ENCODE peak calls at places on chromosomes 4 and X, in five cellular contexts. C is Peyer's patch, L is endodermal cell, Q is dorsolateral prefrontal cortex, O is mammary epithelial cell. T is an unnamed sample.

GRCh38 chrX:52923781-52924241 is 26.7 kb downstream of the FAM156B start:
- DNase-seq in C (peak; percentile 63), L (peak; percentile 33), Q (no peak), O (peak; percentile 61), T (no peak)

GRCh38 chr4:3270141-3270611 is 21.2 kb downstream of the MSANTD1 start:
- DNase-seq in C (peak; percentile 39), L (no peak), Q (no peak), O (no peak), T (no peak)

GRCh38 chr4:25029479-25030282 is 1.1 kb downstream of the LGI2 start:
- DNase-seq in C (no peak), L (peak; percentile 60), Q (no peak), O (no peak), T (no peak)

GRCh38 chr4:48042979-48043461 is 26.4 kb downstream of the NIPAL1 start:
- DNase-seq in C (no peak), L (no peak), Q (no peak), O (peak; percentile 6), T (no peak)

GRCh38 chr4:75180790-75181776 is 248.2 kb downstream of the PARM1 start:
- DNase-seq in C (peak; percentile 59), L (peak; percentile 65), Q (no peak), O (no peak), T (no peak)

GRCh38 chrX:46704767-46705386 is 54.0 kb downstream of the SLC9A7 start:
- DNase-seq in C (no peak), L (no peak), Q (no peak), O (peak; percentile 66), T (no peak)

GRCh38 chr4:141921293-141921692 is 284.9 kb downstream of the IL15 start:
- DNase-seq in C (no peak), L (no peak), Q (no peak), O (no peak), T (no peak)

GRCh38 chrX:68299923-68300322 is 133.4 kb downstream of the OPHN1 start:
- DNase-seq in C (no peak), L (no peak), Q (no peak), O (no peak), T (no peak)

GRCh38 chrX:40085086-40085551 is 12.6 kb downstream of the BCOR start:
- DNase-seq in C (no peak), L (peak; percentile 59), Q (no peak), O (no peak), T (no peak)

GRCh38 chr4:53693408-53693807 is 102.1 kb upstream of the LNX1 start:
- DNase-seq in C (no peak), L (no peak), Q (no peak), O (no peak), T (no peak)

GRCh38 chr4:107931775-107932321 is 499 bp downstream of the CYP2U1 start:
- DNase-seq in C (peak; percentile 79), L (no peak), Q (peak; percentile 52), O (no peak), T (peak; percentile 25)

GRCh38 chr4:139919513-139919912 is 234.5 kb downstream of the MAML3 start:
- DNase-seq in C (no peak), L (no peak), Q (no peak), O (no peak), T (no peak)

GRCh38 chr4:158020175-158020574 is 152.7 kb downstream of the GASK1B start:
- DNase-seq in C (peak; percentile 57), L (no peak), Q (no peak), O (peak; percentile 82), T (no peak)

GRCh38 chrX:44203791-44204190 is 139.7 kb downstream of the EFHC2 start:
- DNase-seq in C (no peak), L (no peak), Q (no peak), O (peak; percentile 3), T (no peak)

GRCh38 chrX:18931972-18932371 is 51.9 kb downstream of the PHKA2 start:
- DNase-seq in C (no peak), L (peak; percentile 51), Q (no peak), O (no peak), T (no peak)

GRCh38 chrX:150486011-150486410 is 82.4 kb upstream of the MTM1 start:
- DNase-seq in C (peak; percentile 72), L (peak; percentile 79), Q (peak; percentile 68), O (peak; percentile 30), T (peak; percentile 24)

GRCh38 chr4:18686338-18687039 is 664.9 kb upstream of the LCORL start:
- DNase-seq in C (no peak), L (no peak), Q (no peak), O (no peak), T (no peak)

GRCh38 chr4:77669911-77670590 is 64.4 kb downstream of the CXCL13 start:
- DNase-seq in C (no peak), L (no peak), Q (no peak), O (no peak), T (no peak)

GRCh38 chr4:9765091-9765490 is 16.3 kb upstream of the DRD5 start:
- DNase-seq in C (no peak), L (peak; percentile 85), Q (no peak), O (no peak), T (no peak)

GRCh38 chr4:185587444-185588161 is 52.3 kb upstream of the PDLIM3 start:
- DNase-seq in C (peak; percentile 81), L (peak; percentile 89), Q (no peak), O (no peak), T (peak; percentile 65)

GRCh38 chrX:137025930-137026329 is 7.9 kb downstream of the GPR101 start:
- DNase-seq in C (no peak), L (no peak), Q (no peak), O (no peak), T (no peak)

GRCh38 chr4:17884063-17884462 is 73.3 kb downstream of the NCAPG start:
- DNase-seq in C (no peak), L (no peak), Q (no peak), O (no peak), T (no peak)

DNA sequence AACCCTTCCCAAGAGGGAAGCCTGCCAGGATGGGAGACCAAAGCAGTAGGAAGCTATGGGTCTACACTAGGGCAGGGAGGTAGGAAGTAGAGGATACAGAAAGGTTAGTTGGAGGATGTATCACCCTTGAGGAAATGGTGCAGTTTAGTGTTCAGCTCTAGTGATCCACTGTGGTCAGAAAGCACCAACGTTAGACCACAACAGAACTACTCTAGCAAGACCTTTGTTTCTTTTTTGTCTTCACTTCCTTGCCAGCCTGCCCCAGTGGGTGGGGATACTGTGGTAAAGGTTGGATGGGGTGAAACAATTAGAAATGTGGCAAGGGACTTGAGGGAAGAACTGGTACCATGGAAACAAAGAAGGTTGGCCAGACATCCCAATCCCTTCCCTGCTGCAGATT is 83.3 kb downstream of the DDIT4L start:
- DNase-seq in C (peak; percentile 47), L (no peak), Q (no peak), O (no peak), T (no peak)
- TF ChIP-seq CTCF in C (no peak), L (no peak), Q (no peak), O (no peak), T (no peak)

DNA sequence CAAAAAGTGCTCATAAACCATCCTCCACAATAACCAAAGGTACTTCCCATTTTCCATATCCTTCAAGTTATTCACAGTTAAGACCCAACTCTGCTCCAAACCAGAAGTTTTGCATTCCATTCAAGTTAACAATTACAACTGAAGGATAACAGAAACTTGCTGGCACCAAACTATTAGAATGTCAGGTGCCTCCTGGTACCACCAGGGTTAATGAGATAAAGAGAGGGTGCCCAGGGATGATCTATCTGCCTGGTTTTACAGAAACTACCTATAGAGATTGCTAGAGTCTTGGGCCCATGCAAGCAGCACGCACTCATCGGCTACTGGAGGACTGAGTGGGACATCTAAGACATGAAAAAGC is 114.6 kb downstream of the RBM47 start:
- DNase-seq in C (no peak), L (no peak), Q (no peak), O (peak; percentile 70), T (no peak)
- H3K4me3 ChIP-seq in C (no peak overlapping the region), L (no peak overlapping the region), Q (no peak overlapping the region), O (no peak overlapping the region), T (no peak overlapping the region)

DNA sequence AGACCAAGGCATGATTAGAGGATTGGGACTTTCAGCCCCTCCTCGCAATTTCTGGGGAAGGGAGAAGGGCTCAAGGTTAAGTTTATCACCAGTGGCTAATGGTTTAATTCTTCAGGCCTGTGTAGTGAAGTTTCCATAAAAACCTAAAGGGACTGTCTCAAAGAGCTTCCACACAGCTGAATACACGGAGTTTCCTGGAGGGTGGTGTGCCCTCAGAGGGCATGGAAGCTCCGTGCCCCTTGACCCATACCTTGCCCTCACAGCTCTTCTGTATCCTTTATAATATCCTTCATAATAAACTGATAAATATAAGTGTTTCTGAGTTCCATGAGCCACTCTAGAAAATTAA is 66.6 kb upstream of the DDX60 start:
- DNase-seq in C (no peak), L (no peak), Q (no peak), O (no peak), T (no peak)
- H3K27ac ChIP-seq in C (peak overlapping the region; percentile 77), L (no peak overlapping the region), Q (no peak overlapping the region), O (no peak overlapping the region), T (no peak overlapping the region)

GRCh38 chr4:64174247-64174882 is 234.9 kb downstream of the TECRL start:
- DNase-seq in C (no peak), L (peak; percentile 51), Q (no peak), O (no peak), T (no peak)
- TF ChIP-seq CTCF in C (no peak), L (peak; percentile 50), Q (no peak), O (no peak), T (no peak)

GRCh38 chrX:38327775-38328081 is 419 bp upstream of the RPGR start:
- DNase-seq in C (no peak), L (no peak), Q (no peak), O (no peak), T (no peak)
- H3K4me3 ChIP-seq in C (peak overlapping the region; percentile 60), L (no peak overlapping the region), Q (peak overlapping the region; percentile 57), O (no peak overlapping the region), T (peak overlapping the region; percentile 76)

GRCh38 chr4:5020341-5020740 is 1.1 kb upstream of the CYTL1 start:
- DNase-seq in C (no peak), L (no peak), Q (no peak), O (no peak), T (no peak)

GRCh38 chr4:5018096-5018495 is 1.2 kb downstream of the CYTL1 start:
- DNase-seq in C (no peak), L (no peak), Q (no peak), O (no peak), T (no peak)

GRCh38 chr4:5019796-5020195 is 538 bp upstream of the CYTL1 start:
- DNase-seq in C (no peak), L (no peak), Q (no peak), O (no peak), T (no peak)

GRCh38 chr4:5018603-5019002 is 655 bp downstream of the CYTL1 start:
- DNase-seq in C (no peak), L (peak; percentile 54), Q (no peak), O (no peak), T (no peak)

DNA sequence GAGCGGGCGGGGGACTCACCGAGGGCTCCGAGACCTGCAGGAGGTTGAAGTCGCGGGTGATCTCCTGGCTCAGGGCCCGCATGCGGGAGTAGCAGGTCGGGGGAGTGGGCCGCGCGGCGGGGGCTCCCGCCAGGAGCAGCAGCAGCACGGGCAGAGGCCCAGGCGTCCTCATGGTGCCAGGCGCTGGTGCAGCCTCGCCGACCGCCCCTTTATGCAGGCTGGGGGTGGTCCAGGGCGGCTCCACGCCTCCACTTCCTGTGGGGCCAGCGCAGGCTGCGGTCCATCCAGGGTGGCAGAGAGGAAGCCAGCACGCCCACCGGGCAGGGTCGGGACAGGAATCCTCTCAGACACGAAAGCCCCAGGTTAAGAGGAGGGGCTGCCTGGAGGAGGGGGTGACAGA is at the start of gene CYTL1:
- DNase-seq in C (no peak), L (peak; percentile 81), Q (no peak), O (no peak), T (no peak)
- H3K27ac ChIP-seq in C (no peak within 1 kb of the TSS), L (no peak within 1 kb of the TSS), Q (no peak within 1 kb of the TSS), O (no peak within 1 kb of the TSS), T (no peak within 1 kb of the TSS)

T was measured in CD8-positive, alpha-beta T cell.